ENCODE peak calls at places on chromosomes 7 and 10, in four cellular contexts. L, G, R and W are unnamed samples.

GRCh38 chr7:98133181-98133580 is 26.5 kb downstream of the LMTK2 start:
- DNase-seq in L (no peak), G (peak; percentile 16), R (no peak), W (no peak)

GRCh38 chr7:108420482-108420908 is 35.7 kb downstream of the NRCAM start:
- DNase-seq in L (no peak), G (no peak), R (no peak), W (no peak)

GRCh38 chr7:130939285-130940095 is 205.5 kb upstream of the KLF14 start:
- DNase-seq in L (no peak), G (peak; percentile 56), R (no peak), W (no peak)

GRCh38 chr10:35492387-35493195 is 112.5 kb upstream of the GJD4 start:
- DNase-seq in L (no peak), G (no peak), R (no peak), W (no peak)

GRCh38 chr10:35412900-35413491 is 76.7 kb downstream of the CCNY start:
- DNase-seq in L (no peak), G (peak; percentile 38), R (no peak), W (no peak)

GRCh38 chr7:106563466-106564150 is 97.3 kb downstream of the CCDC71L start:
- DNase-seq in L (no peak), G (peak; percentile 52), R (no peak), W (no peak)

GRCh38 chr10:55091691-55092328 is 290.8 kb upstream of the PCDH15 start:
- DNase-seq in L (no peak), G (peak; percentile 6), R (no peak), W (no peak)

GRCh38 chr7:139726485-139726869 is 51.3 kb downstream of the HIPK2 start:
- DNase-seq in L (no peak), G (no peak), R (no peak), W (no peak)

GRCh38 chr7:17304926-17305325 is 6.5 kb downstream of the AHR start:
- DNase-seq in L (no peak), G (peak; percentile 94), R (no peak), W (no peak)

GRCh38 chr10:15379043-15379442 is 8.0 kb upstream of the FAM171A1 start:
- DNase-seq in L (no peak), G (no peak), R (no peak), W (no peak)

GRCh38 chr7:106866298-106867281 is 1.5 kb downstream of the PIK3CG start:
- DNase-seq in L (no peak), G (no peak), R (no peak), W (no peak)

GRCh38 chr10:127945335-127945734 is 38.4 kb downstream of the PTPRE start:
- DNase-seq in L (no peak), G (peak; percentile 76), R (no peak), W (no peak)

GRCh38 chr10:78416031-78416800 is 382.6 kb downstream of the RPS24 start:
- DNase-seq in L (no peak), G (peak; percentile 72), R (no peak), W (no peak)

GRCh38 chr7:123096434-123096833 is 100.9 kb upstream of the TAS2R16 start:
- DNase-seq in L (no peak), G (no peak), R (no peak), W (no peak)

GRCh38 chr7:27793780-27794179 is 53.8 kb downstream of the TAX1BP1 start:
- DNase-seq in L (no peak), G (no peak), R (no peak), W (no peak)

GRCh38 chr10:48608279-48608681 is 3.4 kb upstream of the ARHGAP22 start:
- DNase-seq in L (no peak), G (peak; percentile 50), R (no peak), W (no peak)

GRCh38 chr7:6691103-6691502 is 15.6 kb downstream of the ZNF12 start:
- DNase-seq in L (no peak), G (no peak), R (no peak), W (no peak)

GRCh38 chr7:106057962-106058901 is 53.9 kb downstream of the SYPL1 start:
- DNase-seq in L (peak; percentile 83), G (no peak), R (peak; percentile 92), W (no peak)

GRCh38 chr10:7340179-7340874 is 70.5 kb downstream of the SFMBT2 start:
- DNase-seq in L (no peak), G (peak; percentile 36), R (no peak), W (no peak)

GRCh38 chr7:23268746-23269145 is 22.2 kb downstream of the GPNMB start:
- DNase-seq in L (no peak), G (no peak), R (no peak), W (no peak)

GRCh38 chr7:129502708-129503685 is 666 bp downstream of the SMKR1 start:
- DNase-seq in L (no peak), G (no peak), R (no peak), W (no peak)

GRCh38 chr7:149846021-149846420 is 7.8 kb downstream of the ZNF862 start:
- DNase-seq in L (no peak), G (no peak), R (no peak), W (peak; percentile 50)

DNA sequence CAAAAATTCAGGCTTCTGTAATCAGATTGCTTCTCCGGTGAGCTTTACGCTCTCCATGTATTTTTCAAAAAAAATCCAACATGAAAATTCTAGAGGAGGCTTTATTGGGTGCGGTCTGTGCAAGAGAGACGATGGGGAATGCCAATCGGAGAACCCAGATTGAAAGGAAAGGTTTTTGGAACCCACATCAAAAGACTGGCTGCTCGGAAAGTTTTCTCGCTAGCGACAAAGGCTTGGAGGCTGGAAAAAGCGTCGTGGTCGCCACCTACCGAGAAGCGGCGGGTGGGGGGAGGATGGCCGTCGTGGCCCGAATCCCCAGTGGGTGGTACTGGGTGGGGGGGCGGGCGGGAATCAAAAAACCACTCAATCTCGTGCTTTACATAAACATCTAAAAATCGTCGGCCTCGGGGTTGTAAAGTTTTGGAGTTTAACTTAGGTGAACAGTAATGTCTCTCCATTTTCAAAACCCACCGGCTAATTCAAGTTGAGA is 1.1 kb upstream of the GTF2I start:
- DNase-seq in L (peak; percentile 78), G (peak; percentile 16), R (peak; percentile 88), W (peak; percentile 53)
- TF ChIP-seq CTCF in L (no peak), G (no peak), R (no peak), W (peak; percentile 60)

DNA sequence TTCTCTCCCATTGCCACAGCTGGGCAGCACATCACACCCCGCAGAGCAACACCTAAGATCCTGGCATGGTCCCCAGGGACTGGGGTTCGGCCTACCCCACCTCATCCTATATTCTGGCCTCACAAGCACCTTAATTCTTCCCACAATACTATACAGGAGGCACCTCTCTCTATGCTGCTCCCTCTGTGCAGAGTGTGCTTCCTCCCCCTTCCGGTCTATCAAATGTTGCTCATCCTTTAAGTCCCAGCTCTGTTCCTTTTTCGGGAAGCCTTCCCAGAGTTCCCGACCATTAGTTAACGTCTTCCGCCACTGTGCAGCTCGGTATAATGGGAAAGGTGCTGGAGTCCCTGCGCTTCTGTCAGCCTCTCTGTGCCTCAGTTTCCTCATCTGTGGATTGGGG is 21.8 kb downstream of the PALD1 start:
- DNase-seq in L (no peak), G (no peak), R (peak; percentile 18), W (no peak)
- TF ChIP-seq CTCF in L (no peak), G (no peak), R (no peak), W (no peak)

DNA sequence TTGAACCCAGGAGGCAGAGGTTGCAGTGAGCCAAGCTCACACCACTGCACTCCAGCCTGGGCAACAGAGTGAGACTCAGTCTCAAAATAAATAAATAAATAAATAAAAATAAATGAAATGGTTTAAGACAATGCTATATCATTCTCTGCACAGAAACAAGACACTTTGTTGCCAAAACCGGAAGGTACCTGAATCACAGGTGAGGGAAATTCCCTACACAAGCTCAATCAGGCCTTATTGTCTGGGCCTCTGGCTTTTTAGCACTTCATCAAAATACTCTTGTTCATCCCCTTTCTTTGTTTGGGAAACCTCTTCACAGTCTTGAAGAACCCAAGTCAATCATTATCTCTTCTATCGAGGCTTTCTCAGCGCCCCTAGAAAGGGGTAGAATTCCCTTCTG is 166.1 kb upstream of the NPSR1 start:
- DNase-seq in L (no peak), G (no peak), R (no peak), W (no peak)
- TF ChIP-seq CTCF in L (no peak), G (no peak), R (no peak), W (no peak)

GRCh38 chr10:70352401-70353097 is 29.9 kb downstream of the LRRC20 start:
- DNase-seq in L (no peak), G (no peak), R (no peak), W (no peak)
- TF ChIP-seq CTCF in L (no peak), G (no peak), R (no peak), W (no peak)

GRCh38 chr7:70406419-70407189 is 725.3 kb upstream of the GALNT17 start:
- DNase-seq in L (no peak), G (peak; percentile 51), R (no peak), W (no peak)

GRCh38 chr7:70402069-70402468 is 729.9 kb upstream of the GALNT17 start:
- DNase-seq in L (no peak), G (no peak), R (no peak), W (no peak)

GRCh38 chr7:70408477-70408876 is 723.5 kb upstream of the GALNT17 start:
- DNase-seq in L (no peak), G (no peak), R (no peak), W (no peak)

GRCh38 chr7:70408891-70409290 is 723.1 kb upstream of the GALNT17 start:
- DNase-seq in L (no peak), G (no peak), R (no peak), W (no peak)

GRCh38 chr7:70405241-70405640 is 726.7 kb upstream of the GALNT17 start:
- DNase-seq in L (no peak), G (no peak), R (no peak), W (no peak)
- TF ChIP-seq CTCF in L (no peak), G (no peak), R (no peak), W (no peak)